ENCODE peak calls at places on chromosomes 2 and 18, in ten cellular contexts. P is suprapubic skin, N is heart left ventricle, Y is stomach, G is sigmoid colon, C is spleen, U is uterus, R is HCT116, F is GM12891, D is adrenal gland. T is an unnamed sample.
A peak's percentile ranks its signal among the peaks of the same experiment; 100 is the strongest.

GRCh38 chr2:165069131-165069530 is 113.8 kb upstream of the SLC38A11 start:
- DNase-seq in U (no peak), R (no peak), D (no peak), F (no peak), P (no peak), C (no peak), Y (no peak), N (no peak), G (no peak), T (no peak)

GRCh38 chr2:60794271-60794863 is 38.3 kb downstream of the PAPOLG start:
- DNase-seq in D (no peak), N (no peak), C (no peak), Y (no peak), U (no peak), G (no peak), R (no peak), P (no peak), F (no peak), T (peak; percentile 44)

GRCh38 chr2:234308814-234309195 is 188.1 kb downstream of the ARL4C start:
- DNase-seq in D (peak; percentile 43), C (no peak), N (no peak), F (no peak), Y (no peak), G (no peak), R (no peak), U (no peak), P (no peak), T (no peak)

GRCh38 chr2:43541165-43541564 is 54.7 kb downstream of the THADA start:
- DNase-seq in D (no peak), R (no peak), P (no peak), N (no peak), Y (no peak), U (no peak), C (no peak), G (no peak), F (no peak), T (no peak)

GRCh38 chr2:60806988-60807681 is 51.1 kb downstream of the PAPOLG start:
- DNase-seq in F (peak; percentile 40), R (no peak), U (no peak), Y (no peak), N (no peak), C (peak; percentile 63), P (no peak), G (no peak), D (no peak), T (peak; percentile 35)

GRCh38 chr2:133721155-133721554 is 152.9 kb upstream of the NCKAP5 start:
- DNase-seq in Y (no peak), G (no peak), U (no peak), N (no peak), R (no peak), D (no peak), P (no peak), C (no peak), F (no peak), T (no peak)

GRCh38 chr2:114800371-114800770 is 357.9 kb downstream of the DPP10 start:
- DNase-seq in P (no peak), D (no peak), N (no peak), U (no peak), Y (no peak), F (no peak), G (no peak), R (no peak), C (no peak), T (no peak)

GRCh38 chr2:204871246-204871953 is 326.1 kb downstream of the PARD3B start:
- DNase-seq in D (no peak), G (no peak), N (no peak), P (no peak), U (no peak), R (no peak), C (no peak), Y (no peak), F (no peak), T (no peak)

GRCh38 chr2:96710985-96711384 is 28.9 kb downstream of the LMAN2L start:
- DNase-seq in P (no peak), D (no peak), F (no peak), G (no peak), C (no peak), Y (no peak), U (no peak), N (no peak), R (no peak), T (no peak)

GRCh38 chr18:65753520-65753919 is 2.7 kb downstream of the CDH7 start:
- DNase-seq in D (no peak), U (no peak), N (no peak), P (no peak), R (no peak), G (no peak), C (no peak), Y (no peak), F (peak; percentile 18), T (peak; percentile 24)

GRCh38 chr18:44898536-44898935 is 217.8 kb downstream of the SETBP1 start:
- DNase-seq in Y (no peak), P (no peak), G (no peak), R (no peak), C (no peak), D (no peak), N (no peak), F (no peak), U (no peak), T (no peak)

GRCh38 chr2:151337643-151338042 is 19.7 kb upstream of the TNFAIP6 start:
- DNase-seq in G (no peak), N (no peak), P (no peak), R (no peak), U (no peak), F (no peak), Y (no peak), D (no peak), C (no peak), T (no peak)

GRCh38 chr2:73089270-73090030 is 17.9 kb upstream of the SFXN5 start:
- DNase-seq in G (no peak), P (no peak), F (no peak), N (peak; percentile 68), D (peak; percentile 57), C (no peak), Y (peak; percentile 36), R (peak; percentile 27), U (peak; percentile 81), T (no peak)

GRCh38 chr2:128775401-128776285 is 457.0 kb upstream of the HS6ST1 start:
- DNase-seq in Y (peak; percentile 18), D (no peak), R (no peak), G (peak; percentile 40), P (peak; percentile 35), N (no peak), U (no peak), F (no peak), C (peak; percentile 52), T (no peak)

GRCh38 chr2:119291588-119292167 is 68.0 kb downstream of the STEAP3 start:
- DNase-seq in U (no peak), F (no peak), N (no peak), P (no peak), G (no peak), R (no peak), C (no peak), D (no peak), Y (no peak), T (no peak)

GRCh38 chr2:20561703-20562454 is 89.0 kb downstream of the HS1BP3 start:
- DNase-seq in P (no peak), Y (no peak), D (no peak), U (no peak), G (no peak), R (no peak), F (no peak), N (no peak), C (no peak), T (no peak)

GRCh38 chr2:160238392-160238791 is 38.3 kb upstream of the ITGB6 start:
- DNase-seq in R (no peak), Y (no peak), P (no peak), D (no peak), G (no peak), C (no peak), U (no peak), N (no peak), F (no peak), T (no peak)

GRCh38 chr18:47882641-47883040 is 47.8 kb downstream of the SMAD2 start:
- DNase-seq in U (no peak), N (no peak), C (no peak), G (no peak), P (no peak), D (no peak), R (no peak), F (no peak), Y (no peak), T (no peak)

GRCh38 chr2:111185496-111186022 is 64.8 kb downstream of the BCL2L11 start:
- DNase-seq in C (no peak), D (peak; percentile 72), Y (peak; percentile 82), F (no peak), P (no peak), N (no peak), U (no peak), R (no peak), G (no peak), T (no peak)
- TF ChIP-seq POLR2A in C (no peak), D (no peak), Y (no peak), F (no peak), P (no peak), N (no peak), U (no peak), R (no peak), G (no peak), T (no peak)

DNA sequence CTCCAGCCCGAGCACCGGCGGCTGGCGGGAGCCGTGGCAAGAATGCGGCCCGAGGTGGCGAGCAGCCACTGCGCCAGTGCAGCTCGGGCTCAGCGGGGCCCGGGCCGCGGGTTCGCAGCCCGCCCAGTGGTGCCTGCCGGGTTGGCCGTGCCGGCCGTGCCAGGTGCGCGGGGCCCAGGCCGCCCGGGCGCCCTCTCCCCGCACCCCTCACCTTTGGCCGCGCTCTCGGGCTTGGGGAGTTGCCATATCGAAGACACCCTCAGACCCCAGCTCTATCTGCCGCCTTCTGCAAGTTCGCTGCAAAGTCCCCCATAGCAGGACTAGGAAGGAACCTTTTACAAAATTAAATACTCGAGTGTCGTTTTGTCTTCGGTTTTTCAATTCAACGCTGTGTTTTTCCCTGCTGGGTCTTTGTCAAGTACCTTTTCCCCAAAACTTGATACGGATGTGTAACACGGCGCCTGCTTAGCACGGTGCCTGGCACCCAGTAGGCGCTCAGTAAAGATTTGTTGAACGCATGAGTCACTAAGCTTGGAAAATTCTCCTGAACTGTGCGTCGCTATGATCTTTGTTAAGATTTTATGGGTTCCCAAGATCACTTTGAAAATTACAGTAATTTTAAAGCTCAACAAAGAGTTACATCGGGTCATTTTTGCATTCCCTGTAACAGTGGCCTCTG is 657 bp downstream of the STRADB start:
- DNase-seq in D (no peak), U (no peak), N (peak; percentile 55), C (no peak), P (no peak), G (no peak), F (no peak), Y (no peak), R (no peak), T (no peak)
- TF ChIP-seq POLR2A in D (no peak), U (no peak), N (no peak), C (no peak), P (no peak), G (no peak), F (no peak), Y (no peak), R (no peak), T (no peak)

GRCh38 chr2:3461781-3462492 is 57.4 kb downstream of the ADI1 start:
- DNase-seq in P (no peak), R (peak; percentile 28), N (peak; percentile 55), U (peak; percentile 40), Y (no peak), F (peak; percentile 59), G (peak; percentile 51), D (peak; percentile 58), C (peak; percentile 72), T (peak; percentile 77)
- TF ChIP-seq POLR2A in P (no peak), R (no peak), N (no peak), U (no peak), Y (no peak), F (no peak), G (no peak), D (no peak), C (no peak), T (no peak)

GRCh38 chr2:47309952-47310800 is 92.8 kb upstream of the MSH2 start:
- DNase-seq in U (no peak), G (no peak), P (no peak), N (no peak), F (peak; percentile 51), R (no peak), C (peak; percentile 84), D (no peak), Y (peak; percentile 48), T (peak; percentile 65)
- TF ChIP-seq POLR2A in U (no peak), G (no peak), P (no peak), N (no peak), F (peak; percentile 22), R (no peak), C (no peak), D (no peak), Y (no peak), T (no peak)

T was measured in erythroblast.